ENCODE peak calls at places on chromosomes 13 and 19, in four cellular contexts. C is HepG2; U is thyroid gland; W is CD4-positive, CD25-positive, alpha-beta regulatory T cell. N is an unnamed sample.

GRCh38 chr19:28505134-28505533 is 707.8 kb downstream of the UQCRFS1 start:
- DNase-seq in C (no peak), U (no peak), W (no peak), N (no peak)

GRCh38 chr13:48508001-48508400 is 24.9 kb downstream of the RCBTB2 start:
- DNase-seq in C (no peak), U (no peak), W (no peak), N (no peak)

GRCh38 chr13:74204606-74205312 is 70.6 kb upstream of the KLF12 start:
- DNase-seq in C (no peak), U (no peak), W (no peak), N (no peak)

GRCh38 chr19:7373862-7374261 is 25.1 kb downstream of the ARHGEF18 start:
- DNase-seq in C (peak), U (no peak), W (no peak), N (no peak)

GRCh38 chr13:31962661-31963345 is 68.8 kb upstream of the FRY start:
- DNase-seq in C (peak), U (no peak), W (no peak), N (no peak)

GRCh38 chr13:109818136-109818535 is 31.8 kb upstream of the IRS2 start:
- DNase-seq in C (no peak), U (no peak), W (no peak), N (no peak)

GRCh38 chr19:16682539-16682938 is 21.6 kb downstream of the TMEM38A start:
- DNase-seq in C (no peak), U (no peak), W (no peak), N (no peak)

GRCh38 chr19:8684001-8684902 is 14.3 kb downstream of the ACTL9 start:
- DNase-seq in C (no peak), U (no peak), W (no peak), N (no peak)

GRCh38 chr13:39910041-39910440 is 254.6 kb downstream of the COG6 start:
- DNase-seq in C (no peak), U (no peak), W (no peak), N (no peak)

GRCh38 chr13:99985243-99985874 is 3.8 kb downstream of the ZIC2 start:
- DNase-seq in C (no peak), U (no peak), W (no peak), N (no peak)
- H3K4me3 ChIP-seq in C (no peak), U (no peak), W (no peak), N (peak)

GRCh38 chr13:69010789-69011188 is 1096.8 kb upstream of the ATXN8OS start:
- DNase-seq in C (no peak), U (no peak), W (no peak), N (no peak)
- H3K4me3 ChIP-seq in C (no peak), U (no peak), W (no peak), N (no peak)

DNA sequence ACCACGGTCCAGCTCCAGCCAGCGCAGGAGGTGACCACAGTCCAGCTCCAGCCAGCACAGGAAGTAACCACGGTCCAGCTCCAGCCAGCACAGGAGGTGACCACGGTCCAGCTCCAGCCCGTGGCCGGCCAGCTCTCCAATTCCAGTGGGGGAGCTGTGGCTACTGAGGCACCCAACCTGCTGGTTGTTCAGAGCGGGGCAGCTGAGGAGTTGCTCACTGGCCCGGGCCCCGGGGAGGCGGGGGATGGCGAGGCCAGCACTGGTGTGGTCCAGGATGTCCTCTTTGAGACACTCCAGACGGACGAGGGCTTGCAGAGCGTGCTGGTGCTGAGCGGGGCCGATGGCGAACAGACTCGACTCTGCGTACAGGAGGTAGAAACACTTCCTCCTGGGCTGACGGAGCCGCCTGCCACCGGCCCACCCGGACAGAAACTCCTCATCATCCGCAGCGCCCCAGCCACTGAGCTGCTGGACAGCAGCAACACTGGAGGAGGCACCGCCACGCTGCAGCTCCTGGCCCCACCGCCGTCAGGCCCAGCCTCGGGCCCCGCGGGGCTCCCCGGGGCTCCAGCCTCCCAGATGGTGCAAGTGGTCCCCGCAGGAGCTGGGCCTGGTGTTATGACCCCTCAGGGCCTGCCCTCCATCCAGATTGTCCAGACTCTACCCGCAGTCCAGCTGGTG is 1.2 kb upstream of the NAT14 start:
- DNase-seq in C (no peak), U (no peak), W (no peak), N (no peak)
- H3K4me3 ChIP-seq in C (no peak), U (no peak), W (no peak), N (no peak)

DNA sequence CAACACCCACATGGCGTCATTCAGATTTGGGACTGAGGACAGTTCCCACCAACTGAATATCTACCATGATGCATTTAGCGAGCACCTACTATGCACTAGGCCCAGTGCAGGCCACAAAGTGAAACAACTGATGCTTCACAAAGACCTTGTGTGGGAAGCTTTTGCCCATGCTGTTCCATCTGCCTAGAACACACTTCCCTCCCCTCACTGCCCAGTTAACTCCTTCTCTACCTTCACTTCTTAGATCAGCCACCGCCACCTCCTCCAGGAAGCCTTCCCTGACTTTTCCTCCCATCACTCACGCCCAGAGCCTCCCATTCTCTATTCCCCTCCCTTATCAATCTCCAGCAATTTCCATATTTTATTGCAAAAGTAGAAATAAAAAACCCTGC is 25.7 kb downstream of the PTPRS start:
- DNase-seq in C (no peak), U (no peak), W (no peak), N (no peak)
- H3K4me3 ChIP-seq in C (no peak), U (no peak), W (no peak), N (no peak)

DNA sequence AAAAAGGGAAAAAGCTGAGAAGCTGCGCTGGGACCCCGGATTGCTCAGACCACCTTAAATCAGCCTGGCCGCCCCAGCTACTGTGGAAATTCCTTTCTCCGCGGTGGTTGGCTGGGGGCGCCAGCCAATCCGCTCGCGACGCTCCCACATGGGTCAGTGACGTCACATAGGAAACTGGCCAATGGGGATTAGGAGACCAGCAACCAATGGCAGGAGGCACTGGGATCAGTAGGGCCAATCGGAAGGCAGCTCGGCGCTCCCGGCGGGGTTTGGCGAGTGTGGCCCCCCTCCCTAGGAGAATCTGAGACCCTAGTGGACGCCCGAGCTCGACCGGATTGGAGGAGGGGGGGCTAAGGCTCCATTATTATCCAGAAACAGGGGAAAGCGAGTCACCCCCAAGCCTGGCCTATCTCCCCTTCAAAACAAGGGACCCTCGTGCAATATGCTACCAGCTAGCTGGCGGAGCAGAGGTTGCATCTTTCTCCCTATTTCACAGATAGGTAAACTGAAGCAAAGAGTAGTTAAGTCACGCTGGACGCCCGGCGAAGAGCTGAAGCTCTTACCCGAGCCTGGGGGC is 6.5 kb upstream of the TLE2 start:
- DNase-seq in C (peak), U (peak), W (peak), N (peak)
- H3K4me3 ChIP-seq in C (peak), U (no peak), W (peak), N (peak)